ENCODE peak calls at places on chromosomes 3 and 15, in six cellular contexts. M, D, Y, P, O and I are unnamed samples.
A peak's percentile ranks its signal among the peaks of the same experiment; 100 is the strongest.

GRCh38 chr15:30905821-30906220 is 2.1 kb downstream of the FAN1 start:
- DNase-seq in M (no peak), D (no peak), Y (no peak), P (no peak), O (no peak), I (no peak)

GRCh38 chr3:46992231-46992630 is 12.8 kb downstream of the NBEAL2 start:
- DNase-seq in M (no peak), D (peak; percentile 53), Y (no peak), P (no peak), O (no peak), I (no peak)

GRCh38 chr3:57757642-57758297 is 1.7 kb downstream of the SLMAP start:
- DNase-seq in M (no peak), D (no peak), Y (no peak), P (no peak), O (no peak), I (no peak)

GRCh38 chr3:99755831-99756230 is 61.8 kb upstream of the CMSS1 start:
- DNase-seq in M (no peak), D (no peak), Y (no peak), P (no peak), O (no peak), I (no peak)

GRCh38 chr3:76631251-76631650 is 408.6 kb upstream of the ROBO2 start:
- DNase-seq in M (no peak), D (no peak), Y (no peak), P (no peak), O (no peak), I (no peak)

GRCh38 chr3:134090031-134090430 is 60.3 kb upstream of the SLCO2A1 start:
- DNase-seq in M (no peak), D (no peak), Y (no peak), P (no peak), O (no peak), I (no peak)

GRCh38 chr3:152745677-152746076 is 89.3 kb upstream of the P2RY1 start:
- DNase-seq in M (no peak), D (no peak), Y (no peak), P (no peak), O (no peak), I (no peak)

GRCh38 chr3:42050126-42050525 is 41.0 kb upstream of the TRAK1 start:
- DNase-seq in M (no peak), D (no peak), Y (no peak), P (peak; percentile 5), O (no peak), I (no peak)

GRCh38 chr3:38717603-38718240 is 68.2 kb upstream of the SCN5A start:
- DNase-seq in M (no peak), D (no peak), Y (no peak), P (no peak), O (peak; percentile 68), I (no peak)

GRCh38 chr3:18194431-18194830 is 230.7 kb downstream of the SATB1 start:
- DNase-seq in M (no peak), D (no peak), Y (no peak), P (no peak), O (no peak), I (no peak)

GRCh38 chr3:112610121-112610520 is 30.8 kb downstream of the CCDC80 start:
- DNase-seq in M (no peak), D (no peak), Y (no peak), P (no peak), O (no peak), I (no peak)

GRCh38 chr3:194618858-194619608 is 14.2 kb downstream of the TMEM44 start:
- DNase-seq in M (no peak), D (peak; percentile 67), Y (peak; percentile 43), P (no peak), O (no peak), I (no peak)

GRCh38 chr3:17115186-17115585 is 230.4 kb downstream of the PLCL2 start:
- DNase-seq in M (no peak), D (no peak), Y (no peak), P (no peak), O (no peak), I (no peak)

GRCh38 chr15:31163769-31164572 is 62.4 kb upstream of the TRPM1 start:
- DNase-seq in M (no peak), D (no peak), Y (no peak), P (no peak), O (no peak), I (no peak)

DNA sequence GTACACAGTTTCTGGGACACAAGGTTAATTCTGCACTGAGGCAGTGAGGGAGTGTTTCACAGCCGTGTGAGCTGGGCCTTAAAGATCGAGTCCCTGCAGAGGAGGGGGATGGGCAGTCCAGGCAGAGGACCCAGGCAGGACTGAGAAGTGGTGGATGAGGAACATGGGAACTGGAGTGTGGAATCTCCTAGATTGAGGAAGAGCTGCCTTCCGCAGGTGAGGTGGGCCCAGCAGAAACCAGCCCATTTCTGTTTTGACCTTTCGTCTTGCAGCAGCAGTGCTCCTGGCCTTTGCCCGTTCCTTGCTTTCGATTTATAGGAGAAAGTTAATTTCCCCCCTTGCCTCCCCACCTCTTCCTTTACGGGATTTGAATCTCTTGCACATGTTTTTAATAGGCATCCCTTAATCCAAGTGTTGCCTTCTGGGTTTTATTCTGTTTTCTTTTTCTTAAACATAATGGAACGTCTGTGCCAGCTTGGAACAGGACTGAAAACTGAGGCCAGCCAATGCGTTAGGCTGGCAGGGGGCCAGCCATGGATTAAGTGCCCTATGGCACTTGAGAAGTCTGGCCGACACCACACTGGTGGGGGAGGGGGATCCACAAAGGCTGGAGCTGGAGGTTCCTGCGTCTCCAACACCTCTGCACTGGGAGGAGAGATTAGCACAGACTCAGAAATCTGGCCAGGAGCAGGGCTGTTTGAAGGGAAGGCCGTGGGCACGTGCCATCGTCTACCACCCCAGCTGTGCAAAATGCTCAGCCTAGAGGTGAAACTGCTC is 78.1 kb downstream of the AAGAB start:
- DNase-seq in M (no peak), D (no peak), Y (no peak), P (no peak), O (no peak), I (peak; percentile 84)
- H3K4me1 ChIP-seq in M (no peaks in the 10 kb centered on the region), D (peaks cover 18% of the 10 kb centered on the region), Y (peaks cover 7% of the 10 kb centered on the region), P (peaks cover 3% of the 10 kb centered on the region), O (peaks cover 19% of the 10 kb centered on the region), I (peaks cover 78% of the 10 kb centered on the region)

DNA sequence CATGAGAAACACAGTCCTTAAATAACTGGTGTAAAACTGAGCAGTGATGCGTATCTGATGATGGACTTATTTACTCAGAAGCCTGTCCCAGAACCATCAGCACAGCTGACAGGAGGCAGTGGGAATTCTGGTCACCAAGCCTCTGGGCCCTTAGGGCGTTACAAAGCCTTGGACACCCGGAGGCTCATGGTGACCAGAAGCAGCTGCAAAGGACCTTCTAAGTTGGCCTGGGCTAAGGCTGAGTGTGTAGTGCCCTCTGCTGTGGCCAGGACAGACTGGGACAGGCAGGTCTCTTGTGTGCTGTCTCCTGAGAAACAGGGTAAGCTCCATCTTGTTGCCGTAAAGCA is 168.9 kb downstream of the ATP10A start:
- DNase-seq in M (peak; percentile 44), D (no peak), Y (no peak), P (no peak), O (no peak), I (no peak)
- H3K27ac ChIP-seq in M (no peak overlapping the region), D (no peak overlapping the region), Y (no peak overlapping the region), P (no peak overlapping the region), O (no peak overlapping the region), I (no peak overlapping the region)

GRCh38 chr3:109888026-109888425 is 550.7 kb upstream of the DPPA4 start:
- DNase-seq in M (no peak), D (no peak), Y (no peak), P (no peak), O (no peak), I (no peak)

GRCh38 chr3:109882144-109882543 is 544.8 kb upstream of the DPPA4 start:
- DNase-seq in M (no peak), D (no peak), Y (no peak), P (no peak), O (no peak), I (no peak)

GRCh38 chr3:109887293-109887692 is 549.9 kb upstream of the DPPA4 start:
- DNase-seq in M (no peak), D (no peak), Y (no peak), P (no peak), O (no peak), I (no peak)
- H3K9me3 ChIP-seq in M (no peaks in the 10 kb centered on the region), D (no peaks in the 10 kb centered on the region), Y (no peaks in the 10 kb centered on the region), P (peaks cover 3% of the 10 kb centered on the region), O (peaks cover 15% of the 10 kb centered on the region), I (peaks cover 13% of the 10 kb centered on the region)

DNA sequence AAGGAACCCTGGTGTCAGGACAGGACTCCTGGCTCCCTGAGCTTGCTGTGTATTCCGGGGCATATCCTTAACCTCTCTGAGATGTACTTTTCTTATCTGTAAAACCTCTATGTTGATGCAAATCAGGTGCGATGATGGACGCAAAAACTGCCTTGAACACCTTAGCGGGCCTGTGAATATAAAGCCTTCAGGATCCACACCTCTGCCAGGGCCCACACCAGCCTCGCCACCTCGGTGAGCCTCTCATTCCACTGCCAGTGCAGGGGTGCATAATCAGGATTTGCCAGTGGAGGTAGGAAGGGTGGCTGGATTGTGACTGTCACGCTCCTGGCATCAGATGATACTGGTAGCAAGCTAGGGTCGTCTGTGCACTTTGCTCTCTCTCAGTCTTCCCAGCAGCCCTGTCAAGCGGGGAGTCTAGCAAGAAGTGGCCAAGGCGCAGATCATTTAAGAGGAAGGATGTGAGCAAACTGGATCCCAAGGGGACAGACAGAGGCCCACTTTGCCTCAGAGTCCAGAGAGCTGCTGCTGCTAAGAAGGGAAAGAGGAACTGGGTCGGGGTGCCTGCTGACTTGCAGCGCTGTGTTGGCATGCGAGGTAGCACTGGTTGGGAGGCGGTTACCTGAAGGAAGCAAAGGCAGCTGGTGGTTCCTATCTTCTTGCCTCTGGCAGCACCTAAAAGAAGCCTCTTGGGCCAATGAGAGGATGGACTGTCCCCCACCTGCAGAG is 27.9 kb downstream of the SMAD3 start:
- DNase-seq in M (peak; percentile 72), D (peak; percentile 82), Y (no peak), P (no peak), O (peak; percentile 45), I (no peak)
- H3K4me1 ChIP-seq in M (peaks cover 3% of the 10 kb centered on the region), D (peaks cover 23% of the 10 kb centered on the region), Y (peaks cover 26% of the 10 kb centered on the region), P (peaks cover 22% of the 10 kb centered on the region), O (peaks cover 31% of the 10 kb centered on the region), I (peaks cover 75% of the 10 kb centered on the region)

GRCh38 chr3:24215518-24215917 is 270.4 kb downstream of the NR1D2 start:
- DNase-seq in M (no peak), D (no peak), Y (no peak), P (no peak), O (no peak), I (no peak)
- H3K27ac ChIP-seq in M (peak overlapping the region; percentile 74), D (no peak overlapping the region), Y (no peak overlapping the region), P (no peak overlapping the region), O (no peak overlapping the region), I (no peak overlapping the region)

DNA sequence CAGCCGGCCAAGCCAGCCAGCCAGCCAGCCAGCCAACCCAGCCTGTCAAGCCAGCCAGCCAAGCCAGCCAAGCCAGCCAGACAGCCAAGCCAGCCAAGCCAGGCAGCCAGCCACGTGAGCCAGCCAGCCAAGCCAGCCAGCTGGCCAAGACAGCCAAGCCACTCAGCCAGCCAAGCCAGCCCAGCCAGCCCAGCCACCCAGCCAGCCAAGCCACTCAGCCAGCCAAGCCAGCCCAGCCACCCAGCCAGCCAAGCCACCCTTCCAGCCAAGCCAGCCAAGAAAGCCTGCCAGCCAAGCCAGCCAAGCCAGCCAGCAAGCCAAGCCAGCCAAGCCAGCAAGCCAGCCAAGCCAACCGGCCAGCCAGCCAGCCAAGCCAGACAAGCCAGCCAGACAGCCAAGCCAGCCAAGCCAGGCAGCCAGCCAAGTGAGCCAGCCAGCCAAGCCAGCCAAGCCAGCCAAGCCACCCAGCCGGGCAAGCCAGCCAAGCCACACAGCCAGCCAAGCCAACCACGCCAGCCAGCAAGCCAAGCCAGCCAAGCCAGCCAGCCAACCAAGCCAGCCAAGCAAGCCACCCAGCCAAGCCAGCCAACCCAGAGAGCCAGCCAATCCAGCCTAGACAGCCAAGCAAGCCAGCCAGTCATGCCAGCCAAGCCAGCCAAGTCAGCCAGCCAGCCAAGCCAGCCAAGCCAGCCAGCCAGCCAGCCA is 199.5 kb downstream of the GOLGA6L6 start:
- DNase-seq in M (peak; percentile 96), D (peak; percentile 100), Y (peak; percentile 95), P (peak; percentile 61), O (peak; percentile 79), I (peak; percentile 70)
- H3K9me3 ChIP-seq in M (peaks cover 3% of the 10 kb centered on the region), D (no peaks in the 10 kb centered on the region), Y (peaks cover 30% of the 10 kb centered on the region), P (peaks cover 12% of the 10 kb centered on the region), O (peaks cover 11% of the 10 kb centered on the region), I (peaks cover 3% of the 10 kb centered on the region)

GRCh38 chr15:50353999-50354837 is 780 bp downstream of the GABPB1 start:
- DNase-seq in M (peak; percentile 81), D (peak; percentile 91), Y (peak; percentile 84), P (peak; percentile 44), O (peak; percentile 36), I (peak; percentile 43)
- H3K4me1 ChIP-seq in M (no peaks in the 10 kb centered on the region), D (peaks cover 26% of the 10 kb centered on the region), Y (peaks cover 21% of the 10 kb centered on the region), P (no peaks in the 10 kb centered on the region), O (peaks cover 8% of the 10 kb centered on the region), I (peaks cover 47% of the 10 kb centered on the region)